ENCODE peak calls at places on chromosome 4, in six cellular contexts. N is cardiac muscle cell, S is IMR-90, E is stomach, A is tibial artery, B is body of pancreas. K is an unnamed sample. For H3K4me1, the result is how much of the 10 kb centered on the place peaks cover.

GRCh38 chr4:54784188-54784671 is 126.5 kb downstream of the KIT start:
- DNase-seq in A (peak), S (peak), E (peak), N (peak), B (peak), K (peak)

GRCh38 chr4:147644471-147644870 is 27.3 kb downstream of the TMEM184C start:
- DNase-seq in A (no peak), E (no peak), S (no peak), N (no peak), B (peak), K (no peak)

GRCh38 chr4:114599231-114600065 is 841 bp downstream of the UGT8 start:
- DNase-seq in E (peak), B (peak), S (no peak), A (no peak), N (peak), K (peak)

GRCh38 chr4:147029296-147029695 is 83.6 kb upstream of the TTC29 start:
- DNase-seq in E (no peak), A (no peak), S (no peak), B (no peak), N (no peak), K (no peak)

GRCh38 chr4:18366762-18367358 is 345.3 kb upstream of the LCORL start:
- DNase-seq in A (no peak), B (peak), S (peak), E (no peak), N (peak), K (no peak)

GRCh38 chr4:139131209-139131870 is 45.7 kb downstream of the ELF2 start:
- DNase-seq in N (no peak), E (no peak), S (no peak), B (no peak), A (no peak), K (no peak)

GRCh38 chr4:71130827-71131603 is 137.6 kb downstream of the DCK start:
- DNase-seq in N (no peak), B (no peak), E (no peak), A (no peak), S (peak), K (peak)

GRCh38 chr4:59175588-59175987 is 2024.5 kb upstream of the ADGRL3 start:
- DNase-seq in A (no peak), E (no peak), N (no peak), S (no peak), B (no peak), K (no peak)

GRCh38 chr4:54090404-54090803 is 9.6 kb upstream of the GSX2 start:
- DNase-seq in B (no peak), S (no peak), N (no peak), A (no peak), E (no peak), K (no peak)

GRCh38 chr4:156437666-156438065 is 484.0 kb upstream of the CTSO start:
- DNase-seq in E (no peak), N (no peak), A (no peak), B (no peak), S (no peak), K (no peak)
- H3K27ac ChIP-seq in E (no peak), N (no peak), A (no peak), B (no peak), S (no peak), K (no peak)

DNA sequence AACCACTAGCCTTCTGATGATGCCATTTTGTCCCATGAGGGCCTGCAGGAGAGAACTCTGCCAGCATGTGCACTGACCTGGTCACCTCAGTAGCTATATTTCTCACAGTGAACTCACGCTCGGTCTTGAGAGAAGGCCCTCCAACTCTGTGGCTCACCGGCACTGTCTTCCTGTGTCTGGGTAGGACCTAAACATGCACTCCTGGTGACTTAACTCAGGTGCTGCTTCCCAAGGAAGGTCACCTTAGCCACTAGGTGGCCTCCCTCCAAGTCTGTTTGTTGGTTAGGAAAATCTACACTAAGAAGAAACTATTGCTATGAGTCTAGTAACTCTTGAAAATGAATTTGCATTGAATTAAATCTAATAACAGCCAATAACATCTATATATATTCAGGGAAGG is 24.8 kb downstream of the TLR10 start:
- DNase-seq in N (peak), B (peak), E (peak), S (no peak), A (no peak), K (peak)
- TF ChIP-seq CTCF in N (peak), B (peak), E (peak), S (no peak), A (no peak), K (peak)

DNA sequence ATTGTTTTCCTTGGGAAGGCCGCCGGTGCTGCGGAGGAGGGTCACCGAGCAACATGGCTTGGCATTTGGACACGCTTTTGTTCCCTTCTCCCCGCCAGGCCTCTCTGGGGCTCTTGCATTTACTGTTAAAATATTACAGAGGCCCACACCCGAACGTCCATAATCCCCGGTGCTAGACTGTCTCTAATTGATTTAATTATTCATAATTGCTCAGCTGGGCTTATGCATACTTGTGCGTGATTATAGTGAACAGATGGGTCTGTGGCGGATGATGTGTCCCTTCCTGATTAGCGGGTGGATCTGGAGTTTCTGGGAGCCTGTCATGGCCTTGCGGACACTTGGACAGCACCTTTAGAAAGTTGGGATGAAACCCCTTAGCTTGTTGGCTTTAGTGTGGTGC is 100.2 kb upstream of the MSX1 start:
- DNase-seq in E (no peak), B (no peak), S (no peak), A (no peak), N (no peak), K (no peak)
- H3K4me1 ChIP-seq in E (under half), B (under half), S (under half), A (under half), N (under half), K (under half)

GRCh38 chr4:140702096-140702757 is 54.0 kb downstream of the TBC1D9 start:
- DNase-seq in N (no peak), B (no peak), A (no peak), E (no peak), S (no peak), K (no peak)

GRCh38 chr4:140695483-140695882 is 60.7 kb downstream of the TBC1D9 start:
- DNase-seq in S (no peak), B (no peak), N (no peak), E (no peak), A (no peak), K (no peak)

GRCh38 chr4:140693577-140693976 is 62.6 kb downstream of the TBC1D9 start:
- DNase-seq in N (no peak), A (no peak), S (peak), E (no peak), B (no peak), K (no peak)

GRCh38 chr4:140703463-140703862 is 52.7 kb downstream of the TBC1D9 start:
- DNase-seq in N (no peak), A (no peak), E (no peak), S (peak), B (no peak), K (no peak)

GRCh38 chr4:140697709-140698560 is 58.2 kb downstream of the TBC1D9 start:
- DNase-seq in N (no peak), S (no peak), B (peak), A (no peak), E (no peak), K (no peak)
- H3K27ac ChIP-seq in N (no peak), S (no peak), B (no peak), A (no peak), E (no peak), K (no peak)

DNA sequence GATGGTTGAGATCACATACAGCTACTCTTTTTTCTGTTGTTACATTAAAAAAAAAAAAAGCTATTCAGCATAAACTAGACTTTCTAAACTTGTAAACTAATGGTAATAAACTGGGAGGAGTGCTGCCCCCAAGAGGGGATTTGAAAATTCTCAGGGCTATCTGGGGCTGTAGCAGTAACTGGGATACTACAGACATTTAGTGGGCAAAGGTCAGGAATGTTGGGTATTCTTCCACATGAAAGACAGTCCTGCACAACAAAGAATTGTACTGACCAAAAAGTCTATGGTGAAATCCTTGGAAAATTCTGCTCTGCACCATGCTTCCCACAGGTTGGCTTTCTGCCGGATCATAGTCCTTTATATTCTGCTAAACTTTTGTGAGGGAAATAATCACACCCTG is 232.6 kb upstream of the BOD1L1 start:
- DNase-seq in S (no peak), N (no peak), A (no peak), B (no peak), E (no peak), K (no peak)
- TF ChIP-seq CTCF in S (no peak), N (peak), A (no peak), B (no peak), E (no peak), K (no peak)

K was measured in thyroid gland.